ENCODE peak calls at places on chromosome 18, in seven cellular contexts. D is lung, X is upper lobe of right lung, L is ovary, G is SK-N-SH, Z is fibroblast of lung, J is tibial nerve. P is an unnamed sample. For H3K36me3, the result is how much of the 10 kb centered on the place peaks cover.

GRCh38 chr18:31077883-31078282 is 24.3 kb downstream of the DSC2 start:
- DNase-seq in D (no peak), X (no peak), L (no peak), G (no peak), Z (no peak), J (no peak), P (no peak)

GRCh38 chr18:22591231-22591630 is 173.5 kb upstream of the CTAGE1 start:
- DNase-seq in D (no peak), X (no peak), L (no peak), G (no peak), Z (peak), J (no peak), P (peak)

GRCh38 chr18:54608008-54608642 is 17.1 kb downstream of the DYNAP start:
- DNase-seq in D (no peak), X (no peak), L (no peak), G (no peak), Z (peak), J (no peak), P (peak)

GRCh38 chr18:10930078-10930477 is 219.3 kb downstream of the PIEZO2 start:
- DNase-seq in D (no peak), X (no peak), L (no peak), G (no peak), Z (no peak), J (no peak), P (no peak)

GRCh38 chr18:63098014-63098981 is 221.3 kb downstream of the BCL2 start:
- DNase-seq in D (no peak), X (no peak), L (no peak), G (no peak), Z (no peak), J (no peak), P (no peak)

GRCh38 chr18:58579561-58580047 is 49.3 kb downstream of the ALPK2 start:
- DNase-seq in D (no peak), X (no peak), L (no peak), G (no peak), Z (peak), J (no peak), P (peak)

GRCh38 chr18:3593381-3593903 is 143.5 kb downstream of the TGIF1 start:
- DNase-seq in D (no peak), X (no peak), L (peak), G (peak), Z (peak), J (no peak), P (peak)

GRCh38 chr18:7760967-7761946 is 194.1 kb downstream of the PTPRM start:
- DNase-seq in D (no peak), X (no peak), L (no peak), G (no peak), Z (peak), J (no peak), P (peak)

GRCh38 chr18:63637703-63638102 is 6.4 kb downstream of the SERPINB4 start:
- DNase-seq in D (no peak), X (no peak), L (no peak), G (no peak), Z (no peak), J (no peak), P (no peak)

GRCh38 chr18:55047546-55047945 is 88.3 kb upstream of the CCDC68 start:
- DNase-seq in D (no peak), X (no peak), L (no peak), G (no peak), Z (peak), J (no peak), P (no peak)

GRCh38 chr18:5031216-5031615 is 165.8 kb downstream of the AKAIN1 start:
- DNase-seq in D (no peak), X (no peak), L (no peak), G (no peak), Z (no peak), J (no peak), P (no peak)

GRCh38 chr18:35917043-35917442 is 55.4 kb upstream of the RMP24 start:
- DNase-seq in D (peak), X (no peak), L (no peak), G (no peak), Z (no peak), J (no peak), P (no peak)

GRCh38 chr18:2971741-2972552 is 41.0 kb downstream of the LPIN2 start:
- DNase-seq in D (no peak), X (peak), L (no peak), G (no peak), Z (no peak), J (no peak), P (no peak)

GRCh38 chr18:9067823-9068222 is 34.7 kb upstream of the NDUFV2 start:
- DNase-seq in D (no peak), X (no peak), L (no peak), G (no peak), Z (no peak), J (no peak), P (no peak)

GRCh38 chr18:69233465-69234054 is 167.1 kb upstream of the DOK6 start:
- DNase-seq in D (no peak), X (no peak), L (no peak), G (no peak), Z (peak), J (no peak), P (no peak)

DNA sequence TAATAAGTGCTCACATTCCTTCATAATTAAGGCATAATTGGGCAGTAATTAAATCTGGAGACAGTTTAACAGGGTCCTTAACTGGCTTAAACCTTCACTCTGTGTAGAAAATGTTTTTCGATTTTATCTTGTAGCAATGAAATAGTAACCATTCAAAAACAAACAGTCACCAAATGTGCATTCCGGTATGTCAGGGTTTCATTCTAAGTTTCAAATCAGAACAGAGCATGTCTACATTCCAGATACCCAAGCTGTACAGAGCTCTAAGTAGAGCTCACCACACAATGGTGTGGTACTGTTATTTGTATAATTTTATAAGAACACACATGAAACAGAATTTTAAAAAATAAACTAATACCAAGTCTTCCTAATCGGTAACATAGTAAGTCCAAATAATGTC is 52.6 kb downstream of the SMAD2 start:
- DNase-seq in D (no peak), X (no peak), L (no peak), G (no peak), Z (peak), J (no peak), P (peak)
- H3K36me3 ChIP-seq in D (under half), X (under half), L (under half), G (under half), Z (under half), J (under half), P (under half)

GRCh38 chr18:980586-980985 is 75.9 kb downstream of the ADCYAP1 start:
- DNase-seq in D (no peak), X (no peak), L (no peak), G (no peak), Z (peak), J (no peak), P (no peak)
- H3K4me3 ChIP-seq in D (no peak), X (no peak), L (no peak), G (no peak), Z (no peak), J (no peak), P (no peak)

GRCh38 chr18:51082571-51083264 is 52.7 kb downstream of the SMAD4 start:
- DNase-seq in D (no peak), X (no peak), L (no peak), G (no peak), Z (peak), J (no peak), P (no peak)
- H3K36me3 ChIP-seq in D (under half), X (half or more), L (under half), G (half or more), Z (under half), J (under half), P (half or more)

GRCh38 chr18:34121157-34121807 is 103.4 kb downstream of the NOL4 start:
- DNase-seq in D (no peak), X (no peak), L (no peak), G (no peak), Z (peak), J (no peak), P (peak)
- H3K4me3 ChIP-seq in D (no peak), X (no peak), L (no peak), G (no peak), Z (no peak), J (no peak), P (peak)